ENCODE peak calls at places on chromosomes 1 and 21, in four cellular contexts. One of them, this sample, is unnamed.

GRCh38 chr1:231518485-231519035 is 9.9 kb upstream of the TSNAX start:
- DNase-seq in endothelial cell of umbilical vein: no peak
- DNase-seq in GM23248: no peak
- DNase-seq in fibroblast of lung: no peak
- DNase-seq in this sample: peak

GRCh38 chr1:37822942-37823865 is 15.2 kb upstream of the YRDC start:
- DNase-seq in endothelial cell of umbilical vein: no peak
- DNase-seq in GM23248: peak
- DNase-seq in fibroblast of lung: no peak
- DNase-seq in this sample: no peak

GRCh38 chr1:27157194-27157593 is 2.3 kb upstream of the SLC9A1 start:
- DNase-seq in endothelial cell of umbilical vein: no peak
- DNase-seq in GM23248: no peak
- DNase-seq in fibroblast of lung: no peak
- DNase-seq in this sample: no peak

GRCh38 chr21:33061233-33061632 is 8.7 kb upstream of the OLIG1 start:
- DNase-seq in endothelial cell of umbilical vein: no peak
- DNase-seq in GM23248: no peak
- DNase-seq in fibroblast of lung: no peak
- DNase-seq in this sample: no peak

GRCh38 chr1:38953433-38953860 is 11.8 kb upstream of the RHBDL2 start:
- DNase-seq in endothelial cell of umbilical vein: no peak
- DNase-seq in GM23248: peak
- DNase-seq in fibroblast of lung: no peak
- DNase-seq in this sample: peak

GRCh38 chr21:38645282-38645681 is 147.0 kb upstream of the ERG start:
- DNase-seq in endothelial cell of umbilical vein: no peak
- DNase-seq in GM23248: peak
- DNase-seq in fibroblast of lung: peak
- DNase-seq in this sample: no peak

GRCh38 chr21:35635261-35635660 is 425.1 kb downstream of the SETD4 start:
- DNase-seq in endothelial cell of umbilical vein: no peak
- DNase-seq in GM23248: peak
- DNase-seq in fibroblast of lung: peak
- DNase-seq in this sample: no peak

GRCh38 chr1:162527324-162527723 is 29.7 kb downstream of the UHMK1 start:
- DNase-seq in endothelial cell of umbilical vein: no peak
- DNase-seq in GM23248: no peak
- DNase-seq in fibroblast of lung: no peak
- DNase-seq in this sample: no peak

GRCh38 chr1:8902765-8903164 is 24.3 kb upstream of the ENO1 start:
- DNase-seq in endothelial cell of umbilical vein: no peak
- DNase-seq in GM23248: peak
- DNase-seq in fibroblast of lung: no peak
- DNase-seq in this sample: no peak

GRCh38 chr1:226549094-226549936 is 751 bp downstream of the STUM start:
- DNase-seq in endothelial cell of umbilical vein: no peak
- DNase-seq in GM23248: peak
- DNase-seq in fibroblast of lung: no peak
- DNase-seq in this sample: peak

GRCh38 chr1:226984521-226985238 is 44.6 kb downstream of the COQ8A start:
- DNase-seq in endothelial cell of umbilical vein: no peak
- DNase-seq in GM23248: no peak
- DNase-seq in fibroblast of lung: no peak
- DNase-seq in this sample: no peak

GRCh38 chr1:54499097-54500029 is 48.7 kb upstream of the ACOT11 start:
- DNase-seq in endothelial cell of umbilical vein: peak
- DNase-seq in GM23248: peak
- DNase-seq in fibroblast of lung: peak
- DNase-seq in this sample: peak

GRCh38 chr1:222045816-222046215 is 303.9 kb upstream of the DUSP10 start:
- DNase-seq in endothelial cell of umbilical vein: no peak
- DNase-seq in GM23248: no peak
- DNase-seq in fibroblast of lung: no peak
- DNase-seq in this sample: no peak

GRCh38 chr1:45594412-45594811 is 10.6 kb downstream of the NASP start:
- DNase-seq in endothelial cell of umbilical vein: no peak
- DNase-seq in GM23248: no peak
- DNase-seq in fibroblast of lung: no peak
- DNase-seq in this sample: no peak

GRCh38 chr21:46056450-46056903 is 41.4 kb upstream of the COL6A2 start:
- DNase-seq in endothelial cell of umbilical vein: no peak
- DNase-seq in GM23248: peak
- DNase-seq in fibroblast of lung: peak
- DNase-seq in this sample: no peak

GRCh38 chr1:167373398-167373797 is 144.9 kb downstream of the CD247 start:
- DNase-seq in endothelial cell of umbilical vein: no peak
- DNase-seq in GM23248: peak
- DNase-seq in fibroblast of lung: peak
- DNase-seq in this sample: no peak

GRCh38 chr1:119902775-119903442 is 6.6 kb upstream of the ADAM30 start:
- DNase-seq in endothelial cell of umbilical vein: no peak
- DNase-seq in GM23248: no peak
- DNase-seq in fibroblast of lung: no peak
- DNase-seq in this sample: no peak

GRCh38 chr1:237394263-237394662 is 352.3 kb downstream of the RYR2 start:
- DNase-seq in endothelial cell of umbilical vein: no peak
- DNase-seq in GM23248: no peak
- DNase-seq in fibroblast of lung: no peak
- DNase-seq in this sample: no peak

GRCh38 chr1:9873992-9874391 is 36.1 kb downstream of the CTNNBIP1 start:
- DNase-seq in endothelial cell of umbilical vein: no peak
- DNase-seq in GM23248: no peak
- DNase-seq in fibroblast of lung: no peak
- DNase-seq in this sample: no peak

GRCh38 chr1:166297993-166298392 is 131.2 kb upstream of the FAM78B start:
- DNase-seq in endothelial cell of umbilical vein: no peak
- DNase-seq in GM23248: no peak
- DNase-seq in fibroblast of lung: no peak
- DNase-seq in this sample: no peak
- H3K9ac ChIP-seq in endothelial cell of umbilical vein: no peak
- H3K9ac ChIP-seq in GM23248: no peak
- H3K9ac ChIP-seq in fibroblast of lung: no peak
- H3K9ac ChIP-seq in this sample: no peak

DNA sequence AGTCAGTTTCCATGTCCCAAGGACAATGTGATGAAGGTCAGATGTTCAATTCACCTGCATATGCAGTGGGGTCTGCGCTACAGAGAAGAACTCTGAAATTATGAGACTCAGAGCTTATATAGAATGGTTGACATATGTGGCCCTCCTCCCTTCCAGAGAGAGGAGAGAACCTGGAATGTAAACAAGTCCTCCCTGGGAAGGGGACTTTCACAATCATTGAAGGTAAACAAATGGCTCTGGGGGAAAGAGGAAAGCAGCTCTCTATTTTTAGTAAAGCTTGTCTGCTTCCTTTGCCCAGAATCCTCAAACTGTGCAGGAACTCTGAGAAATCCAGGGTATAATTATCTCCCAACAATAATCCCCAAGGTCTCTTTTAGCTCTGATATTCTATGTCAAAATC is 9.8 kb downstream of the OVGP1 start:
- DNase-seq in endothelial cell of umbilical vein: no peak
- DNase-seq in GM23248: no peak
- DNase-seq in fibroblast of lung: peak
- DNase-seq in this sample: no peak
- H3K4me2 ChIP-seq in endothelial cell of umbilical vein: no peak
- H3K4me2 ChIP-seq in GM23248: no peak
- H3K4me2 ChIP-seq in fibroblast of lung: no peak
- H3K4me2 ChIP-seq in this sample: no peak

GRCh38 chr1:209430107-209430506 is 153.4 kb upstream of the CAMK1G start:
- DNase-seq in endothelial cell of umbilical vein: no peak
- DNase-seq in GM23248: no peak
- DNase-seq in fibroblast of lung: no peak
- DNase-seq in this sample: no peak

GRCh38 chr1:209427811-209428210 is 155.7 kb upstream of the CAMK1G start:
- DNase-seq in endothelial cell of umbilical vein: no peak
- DNase-seq in GM23248: no peak
- DNase-seq in fibroblast of lung: no peak
- DNase-seq in this sample: no peak

GRCh38 chr1:209425959-209426358 is 157.6 kb upstream of the CAMK1G start:
- DNase-seq in endothelial cell of umbilical vein: no peak
- DNase-seq in GM23248: no peak
- DNase-seq in fibroblast of lung: no peak
- DNase-seq in this sample: no peak

GRCh38 chr1:209427277-209427676 is 156.2 kb upstream of the CAMK1G start:
- DNase-seq in endothelial cell of umbilical vein: no peak
- DNase-seq in GM23248: no peak
- DNase-seq in fibroblast of lung: no peak
- DNase-seq in this sample: no peak

GRCh38 chr1:209428241-209428921 is 155.1 kb upstream of the CAMK1G start:
- DNase-seq in endothelial cell of umbilical vein: no peak
- DNase-seq in GM23248: no peak
- DNase-seq in fibroblast of lung: no peak
- DNase-seq in this sample: peak
- H3K9ac ChIP-seq in endothelial cell of umbilical vein: no peak
- H3K9ac ChIP-seq in GM23248: no peak
- H3K9ac ChIP-seq in fibroblast of lung: no peak
- H3K9ac ChIP-seq in this sample: no peak

GRCh38 chr1:159090566-159091546 is 14.3 kb upstream of the AIM2 start:
- DNase-seq in endothelial cell of umbilical vein: peak
- DNase-seq in GM23248: peak
- DNase-seq in fibroblast of lung: peak
- DNase-seq in this sample: no peak

GRCh38 chr1:159088050-159088449 is 11.5 kb upstream of the AIM2 start:
- DNase-seq in endothelial cell of umbilical vein: peak
- DNase-seq in GM23248: peak
- DNase-seq in fibroblast of lung: peak
- DNase-seq in this sample: no peak

GRCh38 chr1:159088566-159089183 is 12.1 kb upstream of the AIM2 start:
- DNase-seq in endothelial cell of umbilical vein: no peak
- DNase-seq in GM23248: no peak
- DNase-seq in fibroblast of lung: peak
- DNase-seq in this sample: no peak

GRCh38 chr1:159091547-159092397 is 15.2 kb upstream of the AIM2 start:
- DNase-seq in endothelial cell of umbilical vein: peak
- DNase-seq in GM23248: peak
- DNase-seq in fibroblast of lung: peak
- DNase-seq in this sample: no peak

DNA sequence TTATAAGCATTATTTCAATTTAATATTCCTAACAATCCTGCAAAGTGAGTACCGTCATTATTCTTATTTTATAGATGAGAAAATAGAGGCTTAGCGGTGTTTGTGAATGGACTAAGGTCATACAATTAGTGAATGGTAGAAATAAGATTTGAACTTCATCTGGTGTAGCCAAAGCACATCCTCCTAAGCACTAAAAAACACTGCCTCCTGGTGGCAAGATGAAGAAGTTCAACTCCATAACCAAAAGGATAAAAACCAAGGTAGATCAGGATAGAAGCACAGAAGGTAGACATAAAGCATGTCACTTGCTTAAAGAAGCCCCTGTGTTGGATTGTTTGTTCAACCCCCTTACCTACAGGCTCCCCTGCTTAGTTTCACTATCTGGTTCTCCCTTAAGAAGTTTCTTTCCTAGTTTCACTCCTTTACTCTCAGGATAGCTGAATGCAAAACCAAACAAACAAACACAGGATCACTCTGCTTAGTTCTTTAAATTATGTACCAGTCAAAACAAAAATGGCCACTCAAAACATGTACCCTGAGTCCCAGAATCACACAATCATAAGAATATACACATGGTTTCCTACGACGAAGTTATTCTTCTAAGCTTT is 12.7 kb upstream of the AIM2 start:
- DNase-seq in endothelial cell of umbilical vein: no peak
- DNase-seq in GM23248: no peak
- DNase-seq in fibroblast of lung: no peak
- DNase-seq in this sample: peak
- H3K4me2 ChIP-seq in endothelial cell of umbilical vein: no peak
- H3K4me2 ChIP-seq in GM23248: no peak
- H3K4me2 ChIP-seq in fibroblast of lung: no peak
- H3K4me2 ChIP-seq in this sample: no peak

GRCh38 chr1:31441558-31441957 is 28.5 kb downstream of the SERINC2 start:
- DNase-seq in endothelial cell of umbilical vein: no peak
- DNase-seq in GM23248: no peak
- DNase-seq in fibroblast of lung: no peak
- DNase-seq in this sample: no peak
- H3K9ac ChIP-seq in endothelial cell of umbilical vein: no peak
- H3K9ac ChIP-seq in GM23248: no peak
- H3K9ac ChIP-seq in fibroblast of lung: no peak
- H3K9ac ChIP-seq in this sample: no peak

GRCh38 chr1:228811655-228812315 is 76.5 kb downstream of the RHOU start:
- DNase-seq in endothelial cell of umbilical vein: no peak
- DNase-seq in GM23248: no peak
- DNase-seq in fibroblast of lung: no peak
- DNase-seq in this sample: no peak

GRCh38 chr1:228807904-228808487 is 72.7 kb downstream of the RHOU start:
- DNase-seq in endothelial cell of umbilical vein: no peak
- DNase-seq in GM23248: no peak
- DNase-seq in fibroblast of lung: no peak
- DNase-seq in this sample: no peak

GRCh38 chr1:228810855-228811654 is 75.8 kb downstream of the RHOU start:
- DNase-seq in endothelial cell of umbilical vein: no peak
- DNase-seq in GM23248: no peak
- DNase-seq in fibroblast of lung: no peak
- DNase-seq in this sample: no peak

GRCh38 chr1:228810385-228810784 is 75.1 kb downstream of the RHOU start:
- DNase-seq in endothelial cell of umbilical vein: no peak
- DNase-seq in GM23248: no peak
- DNase-seq in fibroblast of lung: no peak
- DNase-seq in this sample: no peak

GRCh38 chr1:228809621-228810313 is 74.5 kb downstream of the RHOU start:
- DNase-seq in endothelial cell of umbilical vein: no peak
- DNase-seq in GM23248: no peak
- DNase-seq in fibroblast of lung: no peak
- DNase-seq in this sample: no peak
- H3K4me2 ChIP-seq in endothelial cell of umbilical vein: no peak
- H3K4me2 ChIP-seq in GM23248: no peak
- H3K4me2 ChIP-seq in fibroblast of lung: no peak
- H3K4me2 ChIP-seq in this sample: no peak